ENCODE peak calls at places on chromosome 16, in ten cellular contexts. One of them, this sample, is unnamed.
A peak's percentile ranks its signal among the peaks of the same experiment; 100 is the strongest.

GRCh38 chr16:54957403-54957802 is 26.7 kb downstream of the IRX5 start:
- DNase-seq in NCI-H1417: peak; percentile 32
- DNase-seq in T-cell: no peak
- DNase-seq in fibroblast of pulmonary artery: no peak
- DNase-seq in cardiac fibroblast: peak; percentile 55
- DNase-seq in GDM1: peak; percentile 2
- DNase-seq in ecto neural progenitor cell: no peak
- DNase-seq in dermis blood vessel endothelial cell: peak; percentile 56
- DNase-seq in upper lobe of right lung: no peak
- DNase-seq in posterior cingulate gyrus: no peak
- DNase-seq in this sample: no peak

GRCh38 chr16:14089283-14089823 is 18.2 kb downstream of the MRTFB start:
- DNase-seq in NCI-H1417: no peak
- DNase-seq in T-cell: no peak
- DNase-seq in GDM1: no peak
- DNase-seq in cardiac fibroblast: no peak
- DNase-seq in dermis blood vessel endothelial cell: no peak
- DNase-seq in ecto neural progenitor cell: no peak
- DNase-seq in posterior cingulate gyrus: no peak
- DNase-seq in fibroblast of pulmonary artery: no peak
- DNase-seq in upper lobe of right lung: no peak
- DNase-seq in this sample: no peak

GRCh38 chr16:70407811-70408274 is 31.1 kb downstream of the ST3GAL2 start:
- DNase-seq in ecto neural progenitor cell: no peak
- DNase-seq in NCI-H1417: no peak
- DNase-seq in cardiac fibroblast: no peak
- DNase-seq in upper lobe of right lung: no peak
- DNase-seq in fibroblast of pulmonary artery: no peak
- DNase-seq in GDM1: no peak
- DNase-seq in T-cell: no peak
- DNase-seq in posterior cingulate gyrus: no peak
- DNase-seq in dermis blood vessel endothelial cell: no peak
- DNase-seq in this sample: no peak

GRCh38 chr16:84360170-84360569 is 8.2 kb upstream of the ATP2C2 start:
- DNase-seq in dermis blood vessel endothelial cell: no peak
- DNase-seq in upper lobe of right lung: no peak
- DNase-seq in T-cell: peak; percentile 21
- DNase-seq in NCI-H1417: no peak
- DNase-seq in fibroblast of pulmonary artery: no peak
- DNase-seq in posterior cingulate gyrus: no peak
- DNase-seq in ecto neural progenitor cell: no peak
- DNase-seq in GDM1: no peak
- DNase-seq in cardiac fibroblast: no peak
- DNase-seq in this sample: no peak

GRCh38 chr16:59696495-59696894 is 962.4 kb upstream of the GOT2 start:
- DNase-seq in GDM1: no peak
- DNase-seq in cardiac fibroblast: no peak
- DNase-seq in fibroblast of pulmonary artery: no peak
- DNase-seq in ecto neural progenitor cell: no peak
- DNase-seq in NCI-H1417: no peak
- DNase-seq in upper lobe of right lung: no peak
- DNase-seq in T-cell: no peak
- DNase-seq in posterior cingulate gyrus: no peak
- DNase-seq in dermis blood vessel endothelial cell: no peak
- DNase-seq in this sample: no peak

GRCh38 chr16:49674255-49674980 is 181.5 kb downstream of the ZNF423 start:
- DNase-seq in GDM1: no peak
- DNase-seq in cardiac fibroblast: no peak
- DNase-seq in fibroblast of pulmonary artery: no peak
- DNase-seq in NCI-H1417: no peak
- DNase-seq in dermis blood vessel endothelial cell: no peak
- DNase-seq in upper lobe of right lung: no peak
- DNase-seq in T-cell: no peak
- DNase-seq in ecto neural progenitor cell: no peak
- DNase-seq in posterior cingulate gyrus: no peak
- DNase-seq in this sample: no peak

GRCh38 chr16:52450906-52451305 is 96.0 kb downstream of the TOX3 start:
- DNase-seq in T-cell: no peak
- DNase-seq in dermis blood vessel endothelial cell: no peak
- DNase-seq in upper lobe of right lung: no peak
- DNase-seq in GDM1: no peak
- DNase-seq in posterior cingulate gyrus: no peak
- DNase-seq in NCI-H1417: no peak
- DNase-seq in fibroblast of pulmonary artery: no peak
- DNase-seq in ecto neural progenitor cell: no peak
- DNase-seq in cardiac fibroblast: no peak
- DNase-seq in this sample: no peak

GRCh38 chr16:66617728-66618127 is 13.2 kb downstream of the CMTM3 start:
- DNase-seq in dermis blood vessel endothelial cell: no peak
- DNase-seq in fibroblast of pulmonary artery: no peak
- DNase-seq in NCI-H1417: no peak
- DNase-seq in T-cell: no peak
- DNase-seq in ecto neural progenitor cell: no peak
- DNase-seq in posterior cingulate gyrus: no peak
- DNase-seq in cardiac fibroblast: no peak
- DNase-seq in GDM1: no peak
- DNase-seq in upper lobe of right lung: no peak
- DNase-seq in this sample: no peak

GRCh38 chr16:68319185-68319908 is 8.5 kb downstream of the PRMT7 start:
- DNase-seq in cardiac fibroblast: no peak
- DNase-seq in dermis blood vessel endothelial cell: no peak
- DNase-seq in NCI-H1417: peak; percentile 89
- DNase-seq in upper lobe of right lung: no peak
- DNase-seq in ecto neural progenitor cell: no peak
- DNase-seq in GDM1: no peak
- DNase-seq in T-cell: no peak
- DNase-seq in fibroblast of pulmonary artery: no peak
- DNase-seq in posterior cingulate gyrus: no peak
- DNase-seq in this sample: no peak

GRCh38 chr16:5438591-5438990 is 341.0 kb upstream of the EEF2KMT start:
- DNase-seq in GDM1: no peak
- DNase-seq in T-cell: no peak
- DNase-seq in cardiac fibroblast: no peak
- DNase-seq in posterior cingulate gyrus: no peak
- DNase-seq in fibroblast of pulmonary artery: no peak
- DNase-seq in dermis blood vessel endothelial cell: no peak
- DNase-seq in NCI-H1417: no peak
- DNase-seq in upper lobe of right lung: no peak
- DNase-seq in ecto neural progenitor cell: no peak
- DNase-seq in this sample: no peak

GRCh38 chr16:61148930-61149329 is 887.3 kb downstream of the CDH8 start:
- DNase-seq in GDM1: no peak
- DNase-seq in fibroblast of pulmonary artery: no peak
- DNase-seq in NCI-H1417: no peak
- DNase-seq in cardiac fibroblast: no peak
- DNase-seq in ecto neural progenitor cell: no peak
- DNase-seq in dermis blood vessel endothelial cell: no peak
- DNase-seq in upper lobe of right lung: no peak
- DNase-seq in posterior cingulate gyrus: no peak
- DNase-seq in T-cell: no peak
- DNase-seq in this sample: no peak

GRCh38 chr16:17404903-17405691 is 65.7 kb downstream of the XYLT1 start:
- DNase-seq in posterior cingulate gyrus: peak; percentile 96
- DNase-seq in T-cell: no peak
- DNase-seq in fibroblast of pulmonary artery: peak; percentile 43
- DNase-seq in NCI-H1417: no peak
- DNase-seq in upper lobe of right lung: peak; percentile 64
- DNase-seq in dermis blood vessel endothelial cell: no peak
- DNase-seq in ecto neural progenitor cell: no peak
- DNase-seq in GDM1: no peak
- DNase-seq in cardiac fibroblast: peak; percentile 76
- DNase-seq in this sample: peak; percentile 81

GRCh38 chr16:30977502-30977901 is 7.5 kb upstream of the HSD3B7 start:
- DNase-seq in cardiac fibroblast: peak; percentile 27
- DNase-seq in ecto neural progenitor cell: no peak
- DNase-seq in T-cell: peak; percentile 8
- DNase-seq in dermis blood vessel endothelial cell: peak; percentile 54
- DNase-seq in fibroblast of pulmonary artery: no peak
- DNase-seq in NCI-H1417: no peak
- DNase-seq in GDM1: no peak
- DNase-seq in posterior cingulate gyrus: no peak
- DNase-seq in upper lobe of right lung: no peak
- DNase-seq in this sample: no peak

GRCh38 chr16:55478827-55479559 is at the start of gene MMP2:
- DNase-seq in cardiac fibroblast: peak; percentile 79
- DNase-seq in NCI-H1417: no peak
- DNase-seq in upper lobe of right lung: peak; percentile 74
- DNase-seq in GDM1: no peak
- DNase-seq in fibroblast of pulmonary artery: peak; percentile 82
- DNase-seq in posterior cingulate gyrus: no peak
- DNase-seq in ecto neural progenitor cell: peak; percentile 86
- DNase-seq in T-cell: no peak
- DNase-seq in dermis blood vessel endothelial cell: peak; percentile 64
- DNase-seq in this sample: no peak

GRCh38 chr16:27449434-27450188 is 47.6 kb downstream of the IL21R start:
- DNase-seq in fibroblast of pulmonary artery: no peak
- DNase-seq in NCI-H1417: no peak
- DNase-seq in dermis blood vessel endothelial cell: peak; percentile 36
- DNase-seq in upper lobe of right lung: no peak
- DNase-seq in posterior cingulate gyrus: no peak
- DNase-seq in ecto neural progenitor cell: no peak
- DNase-seq in GDM1: no peak
- DNase-seq in T-cell: peak; percentile 83
- DNase-seq in cardiac fibroblast: no peak
- DNase-seq in this sample: no peak

GRCh38 chr16:89478576-89479221 is 11.7 kb downstream of the ANKRD11 start:
- DNase-seq in dermis blood vessel endothelial cell: no peak
- DNase-seq in posterior cingulate gyrus: no peak
- DNase-seq in cardiac fibroblast: peak; percentile 67
- DNase-seq in upper lobe of right lung: no peak
- DNase-seq in NCI-H1417: no peak
- DNase-seq in GDM1: no peak
- DNase-seq in fibroblast of pulmonary artery: peak; percentile 33
- DNase-seq in ecto neural progenitor cell: no peak
- DNase-seq in T-cell: no peak
- DNase-seq in this sample: no peak

GRCh38 chr16:11377156-11377555 is 31.9 kb downstream of the RMI2 start:
- DNase-seq in cardiac fibroblast: no peak
- DNase-seq in T-cell: no peak
- DNase-seq in upper lobe of right lung: no peak
- DNase-seq in GDM1: no peak
- DNase-seq in NCI-H1417: no peak
- DNase-seq in fibroblast of pulmonary artery: no peak
- DNase-seq in dermis blood vessel endothelial cell: no peak
- DNase-seq in posterior cingulate gyrus: no peak
- DNase-seq in ecto neural progenitor cell: no peak
- DNase-seq in this sample: no peak

GRCh38 chr16:87826798-87827587 is 42.3 kb downstream of the SLC7A5 start:
- DNase-seq in ecto neural progenitor cell: no peak
- DNase-seq in cardiac fibroblast: no peak
- DNase-seq in T-cell: no peak
- DNase-seq in posterior cingulate gyrus: no peak
- DNase-seq in dermis blood vessel endothelial cell: no peak
- DNase-seq in NCI-H1417: no peak
- DNase-seq in fibroblast of pulmonary artery: no peak
- DNase-seq in GDM1: no peak
- DNase-seq in upper lobe of right lung: no peak
- DNase-seq in this sample: no peak

GRCh38 chr16:1715220-1715619 is 9.2 kb downstream of the MAPK8IP3 start:
- DNase-seq in upper lobe of right lung: no peak
- DNase-seq in GDM1: no peak
- DNase-seq in cardiac fibroblast: no peak
- DNase-seq in dermis blood vessel endothelial cell: no peak
- DNase-seq in posterior cingulate gyrus: peak; percentile 59
- DNase-seq in ecto neural progenitor cell: no peak
- DNase-seq in fibroblast of pulmonary artery: no peak
- DNase-seq in T-cell: no peak
- DNase-seq in NCI-H1417: no peak
- DNase-seq in this sample: no peak

GRCh38 chr16:84199861-84200260 is 8.9 kb downstream of the ADAD2 start:
- DNase-seq in ecto neural progenitor cell: no peak
- DNase-seq in cardiac fibroblast: no peak
- DNase-seq in dermis blood vessel endothelial cell: peak; percentile 56
- DNase-seq in NCI-H1417: no peak
- DNase-seq in GDM1: no peak
- DNase-seq in fibroblast of pulmonary artery: no peak
- DNase-seq in upper lobe of right lung: peak; percentile 71
- DNase-seq in T-cell: no peak
- DNase-seq in posterior cingulate gyrus: peak; percentile 85
- DNase-seq in this sample: no peak

GRCh38 chr16:71930993-71931392 is 35.7 kb downstream of the IST1 start:
- DNase-seq in NCI-H1417: no peak
- DNase-seq in dermis blood vessel endothelial cell: no peak
- DNase-seq in upper lobe of right lung: no peak
- DNase-seq in cardiac fibroblast: no peak
- DNase-seq in T-cell: no peak
- DNase-seq in ecto neural progenitor cell: no peak
- DNase-seq in fibroblast of pulmonary artery: no peak
- DNase-seq in posterior cingulate gyrus: no peak
- DNase-seq in GDM1: no peak
- DNase-seq in this sample: no peak

GRCh38 chr16:16021988-16022682 is 72.7 kb downstream of the ABCC1 start:
- DNase-seq in T-cell: no peak
- DNase-seq in posterior cingulate gyrus: peak; percentile 96
- DNase-seq in cardiac fibroblast: peak; percentile 96
- DNase-seq in dermis blood vessel endothelial cell: peak; percentile 96
- DNase-seq in fibroblast of pulmonary artery: peak; percentile 95
- DNase-seq in upper lobe of right lung: peak; percentile 92
- DNase-seq in ecto neural progenitor cell: peak; percentile 77
- DNase-seq in GDM1: no peak
- DNase-seq in NCI-H1417: no peak
- DNase-seq in this sample: peak; percentile 95

GRCh38 chr16:61165797-61166196 is 870.4 kb downstream of the CDH8 start:
- DNase-seq in dermis blood vessel endothelial cell: no peak
- DNase-seq in GDM1: no peak
- DNase-seq in ecto neural progenitor cell: no peak
- DNase-seq in T-cell: no peak
- DNase-seq in upper lobe of right lung: no peak
- DNase-seq in fibroblast of pulmonary artery: no peak
- DNase-seq in cardiac fibroblast: no peak
- DNase-seq in NCI-H1417: no peak
- DNase-seq in posterior cingulate gyrus: no peak
- DNase-seq in this sample: no peak

This sample was measured in thoracic aorta.